ENCODE peak calls at places on chromosomes 5 and 9, in four cellular contexts. R is right lobe of liver, Q is fibroblast of lung, I is progenitor cell of endocrine pancreas. K is an unnamed sample.
A peak's percentile ranks its signal among the peaks of the same experiment; 100 is the strongest.

GRCh38 chr9:127943746-127944145 is 6.1 kb upstream of the DPM2 start:
- DNase-seq in R (peak; percentile 81), Q (peak; percentile 73), I (peak; percentile 58), K (no peak)

GRCh38 chr5:180313677-180314076 is 21.8 kb upstream of the MAPK9 start:
- DNase-seq in R (no peak), Q (peak; percentile 50), I (no peak), K (peak; percentile 87)

GRCh38 chr9:95724253-95724991 is 151.1 kb upstream of the ERCC6L2 start:
- DNase-seq in R (no peak), Q (no peak), I (no peak), K (no peak)

GRCh38 chr5:6448622-6449464 is at the start of gene UBE2QL1:
- DNase-seq in R (no peak), Q (peak; percentile 6), I (peak; percentile 26), K (no peak)

GRCh38 chr9:72149231-72149975 is at the start of gene GDA:
- DNase-seq in R (peak; percentile 91), Q (no peak), I (no peak), K (peak; percentile 87)

GRCh38 chr9:108412755-108413154 is 443.0 kb downstream of the ACTL7B start:
- DNase-seq in R (no peak), Q (no peak), I (no peak), K (no peak)

GRCh38 chr5:32852535-32852934 is 141.4 kb downstream of the NPR3 start:
- DNase-seq in R (no peak), Q (peak; percentile 79), I (no peak), K (no peak)

GRCh38 chr9:84170521-84171141 is 169.9 kb downstream of the SLC28A3 start:
- DNase-seq in R (no peak), Q (peak; percentile 98), I (no peak), K (peak; percentile 93)

GRCh38 chr9:69276775-69277174 is 48.2 kb upstream of the ENTREP1 start:
- DNase-seq in R (no peak), Q (no peak), I (no peak), K (no peak)

GRCh38 chr5:95823738-95824609 is 1.4 kb upstream of the GLRX start:
- DNase-seq in R (no peak), Q (peak; percentile 93), I (no peak), K (no peak)

GRCh38 chr5:150514708-150515211 is 6.8 kb downstream of the NDST1 start:
- DNase-seq in R (peak; percentile 80), Q (no peak), I (no peak), K (no peak)

GRCh38 chr5:150511641-150512367 is 3.9 kb downstream of the NDST1 start:
- DNase-seq in R (no peak), Q (peak; percentile 83), I (no peak), K (no peak)

GRCh38 chr5:150515446-150515845 is 7.5 kb downstream of the NDST1 start:
- DNase-seq in R (no peak), Q (peak; percentile 77), I (no peak), K (no peak)

GRCh38 chr5:150512368-150512747 is 4.4 kb downstream of the NDST1 start:
- DNase-seq in R (peak; percentile 87), Q (no peak), I (no peak), K (no peak)

GRCh38 chr5:150513375-150514309 is 5.7 kb downstream of the NDST1 start:
- DNase-seq in R (no peak), Q (peak; percentile 21), I (no peak), K (no peak)
- TF ChIP-seq CTCF in R (no peak), Q (peak; percentile 2), I (peak; percentile 37), K (peak; percentile 39)

DNA sequence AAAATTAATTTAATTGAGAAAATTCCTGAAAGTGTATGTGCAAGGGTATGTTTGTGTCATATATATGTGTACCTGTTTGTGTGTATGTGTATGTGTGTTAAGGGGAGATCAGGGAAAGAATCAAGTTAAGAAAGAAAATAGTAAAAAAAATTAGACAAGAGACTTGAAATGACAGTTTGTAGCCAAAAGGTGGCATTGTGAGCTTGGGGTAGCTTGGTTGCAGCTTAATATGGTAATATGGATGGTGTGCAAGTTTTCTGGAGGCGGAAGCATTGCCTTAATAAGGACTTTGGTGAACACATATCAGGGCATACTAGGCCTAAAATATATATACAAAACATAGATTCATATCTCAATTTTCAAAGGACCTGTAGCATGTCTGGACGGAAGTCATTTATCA is 129.9 kb downstream of the INSYN2B start:
- DNase-seq in R (no peak), Q (no peak), I (no peak), K (no peak)
- TF ChIP-seq CTCF in R (no peak), Q (no peak), I (peak; percentile 14), K (peak; percentile 58)

GRCh38 chr9:1707291-1707690 is 307.9 kb upstream of the SMARCA2 start:
- DNase-seq in R (no peak), Q (no peak), I (no peak), K (no peak)

GRCh38 chr9:1708215-1708614 is 306.9 kb upstream of the SMARCA2 start:
- DNase-seq in R (no peak), Q (no peak), I (no peak), K (no peak)

GRCh38 chr9:1712861-1713260 is 302.3 kb upstream of the SMARCA2 start:
- DNase-seq in R (no peak), Q (no peak), I (no peak), K (no peak)

DNA sequence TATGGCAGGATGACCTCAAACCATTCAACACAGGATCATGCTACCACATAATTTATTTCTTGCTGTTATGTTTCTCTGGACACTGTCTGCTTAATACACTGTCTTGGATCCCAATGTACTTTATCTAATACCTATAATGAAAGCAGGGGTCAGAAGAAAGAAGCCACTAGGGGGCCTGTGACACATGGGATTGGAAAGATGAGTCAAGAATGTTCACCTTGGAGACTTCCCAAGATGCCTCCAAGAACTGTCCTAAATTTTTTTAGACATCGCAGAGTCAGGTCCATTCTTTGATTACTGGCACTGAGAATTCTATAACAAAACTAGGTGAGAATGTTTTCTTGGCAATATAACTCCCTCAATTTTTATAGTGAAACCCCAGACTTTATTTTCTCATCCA is 305.8 kb upstream of the SMARCA2 start:
- DNase-seq in R (no peak), Q (no peak), I (no peak), K (no peak)
- TF ChIP-seq CTCF in R (peak; percentile 37), Q (no peak), I (peak; percentile 44), K (no peak)

GRCh38 chr9:26946753-26947727 is at the start of gene PLAA:
- DNase-seq in R (peak; percentile 92), Q (peak; percentile 92), I (peak; percentile 61), K (peak; percentile 97)
- TF ChIP-seq CTCF in R (no peak), Q (no peak), I (peak; percentile 36), K (no peak)

K was measured in chondrocyte.